ENCODE peak calls at places on chromosomes 1 and 21, in four cellular contexts. Y is HFF-Myc, F is glutamatergic neuron, G is neural crest cell. P is an unnamed sample.

GRCh38 chr1:94004924-94005323 is 95.7 kb upstream of the GCLM start:
- DNase-seq in Y (no peak), F (no peak), G (no peak), P (no peak)

GRCh38 chr1:77605246-77606026 is 77.0 kb downstream of the ZZZ3 start:
- DNase-seq in Y (peak), F (no peak), G (no peak), P (no peak)

GRCh38 chr1:2534775-2535387 is 4.8 kb upstream of the HES5 start:
- DNase-seq in Y (no peak), F (no peak), G (no peak), P (no peak)

GRCh38 chr1:223887724-223888428 is 42.1 kb upstream of the TP53BP2 start:
- DNase-seq in Y (peak), F (no peak), G (no peak), P (peak)

GRCh38 chr1:68269637-68270430 is 37.5 kb upstream of the WLS start:
- DNase-seq in Y (peak), F (no peak), G (no peak), P (no peak)

GRCh38 chr1:50271968-50272578 is 151.2 kb downstream of the DMRTA2 start:
- DNase-seq in Y (no peak), F (peak), G (no peak), P (peak)

GRCh38 chr21:29671728-29672127 is 268.1 kb downstream of the GRIK1 start:
- DNase-seq in Y (no peak), F (no peak), G (no peak), P (no peak)

GRCh38 chr1:29233693-29234092 is 2.6 kb upstream of the PTPRU start:
- DNase-seq in Y (no peak), F (no peak), G (no peak), P (no peak)

GRCh38 chr1:244224487-244225430 is 173.7 kb downstream of the ZBTB18 start:
- DNase-seq in Y (no peak), F (no peak), G (no peak), P (no peak)

GRCh38 chr21:25801217-25802015 is 66.6 kb downstream of the GABPA start:
- DNase-seq in Y (peak), F (peak), G (peak), P (peak)
- TF ChIP-seq CTCF in Y (peak), F (peak), G (peak), P (peak)

GRCh38 chr21:31786164-31786920 is 54.4 kb upstream of the SCAF4 start:
- DNase-seq in Y (no peak), F (no peak), G (no peak), P (no peak)

GRCh38 chr21:31777857-31778256 is 45.9 kb upstream of the SCAF4 start:
- DNase-seq in Y (no peak), F (no peak), G (no peak), P (no peak)

GRCh38 chr21:31781737-31782136 is 49.8 kb upstream of the SCAF4 start:
- DNase-seq in Y (peak), F (no peak), G (no peak), P (no peak)

DNA sequence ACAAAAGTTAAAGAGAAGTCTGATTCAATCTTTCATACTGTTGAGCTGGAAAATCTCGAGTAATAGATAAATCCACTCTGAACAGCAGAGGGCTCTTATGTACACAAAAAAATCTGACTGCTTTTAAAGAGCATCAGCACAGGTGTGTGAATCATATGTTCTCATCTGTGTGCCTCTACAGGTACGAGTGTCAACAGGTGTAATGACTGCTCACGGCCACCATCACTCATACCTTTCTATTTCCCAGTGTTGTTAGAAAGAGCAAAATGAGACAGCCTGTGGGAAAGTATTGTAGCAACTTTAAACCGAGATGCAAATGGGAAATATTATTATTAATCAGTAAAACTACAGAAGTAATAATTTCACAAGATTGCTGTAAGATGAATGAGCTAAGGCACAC is 49.0 kb upstream of the SCAF4 start:
- DNase-seq in Y (no peak), F (no peak), G (no peak), P (no peak)
- TF ChIP-seq CTCF in Y (no peak), F (no peak), G (peak), P (no peak)

GRCh38 chr1:1230656-1231399 is 973 bp downstream of the SDF4 start:
- DNase-seq in Y (peak), F (no peak), G (no peak), P (no peak)
- TF ChIP-seq CTCF in Y (peak), F (no peak), G (no peak), P (no peak)

DNA sequence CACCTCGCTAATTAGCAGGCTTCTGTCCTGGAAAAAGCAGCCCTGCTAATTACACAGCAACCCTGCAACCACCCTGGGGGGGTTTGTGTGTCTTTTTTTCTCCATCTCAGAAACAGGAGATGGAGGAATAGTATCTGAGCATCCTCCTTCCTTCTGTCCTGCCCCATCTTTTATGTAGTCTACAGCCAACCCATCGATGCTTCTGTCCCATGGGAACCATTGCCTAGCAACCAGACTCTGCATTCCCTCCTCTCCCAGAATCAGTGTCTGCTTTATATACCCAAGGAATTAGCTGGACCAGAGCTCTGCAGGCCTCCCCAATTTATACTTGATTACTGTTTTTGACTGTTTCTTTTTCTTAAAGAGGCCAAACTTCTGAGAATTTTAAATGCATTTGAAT is 35.1 kb downstream of the LRRC38 start:
- DNase-seq in Y (no peak), F (peak), G (no peak), P (no peak)
- TF ChIP-seq CTCF in Y (no peak), F (no peak), G (no peak), P (no peak)

DNA sequence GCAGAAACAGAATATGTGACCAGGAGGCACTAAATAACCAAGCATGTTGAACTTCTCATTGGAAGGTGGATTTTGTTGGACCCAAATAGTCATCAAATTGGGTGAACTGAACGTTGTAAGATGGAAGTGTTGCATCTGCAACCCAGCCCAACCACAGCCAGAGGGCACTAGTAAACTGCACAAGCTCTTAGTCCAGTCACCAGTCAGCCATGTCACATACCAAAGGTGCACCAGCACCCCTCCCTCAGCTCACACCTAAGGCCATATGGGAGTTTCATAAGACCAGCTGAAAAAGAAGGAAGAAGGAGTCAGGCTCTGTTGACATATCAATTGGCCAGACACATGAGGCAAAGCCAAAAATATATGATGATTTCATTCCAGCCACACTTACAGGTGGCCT is 481.7 kb upstream of the NR5A2 start:
- DNase-seq in Y (no peak), F (no peak), G (no peak), P (no peak)
- TF ChIP-seq CTCF in Y (peak), F (no peak), G (no peak), P (no peak)

GRCh38 chr1:235864965-235865525 is 1.7 kb downstream of the LYST start:
- DNase-seq in Y (no peak), F (no peak), G (no peak), P (no peak)

GRCh38 chr1:235867903-235868469 is 1.3 kb upstream of the LYST start:
- DNase-seq in Y (no peak), F (no peak), G (no peak), P (no peak)

GRCh38 chr1:235865565-235866206 is 1.0 kb downstream of the LYST start:
- DNase-seq in Y (no peak), F (no peak), G (no peak), P (no peak)

GRCh38 chr1:235866913-235867850 is 476 bp upstream of the LYST start:
- DNase-seq in Y (peak), F (peak), G (peak), P (peak)

GRCh38 chr1:235866207-235866912 is at the start of gene LYST:
- DNase-seq in Y (no peak), F (peak), G (peak), P (no peak)
- TF ChIP-seq CTCF in Y (peak), F (no peak), G (peak), P (no peak)

DNA sequence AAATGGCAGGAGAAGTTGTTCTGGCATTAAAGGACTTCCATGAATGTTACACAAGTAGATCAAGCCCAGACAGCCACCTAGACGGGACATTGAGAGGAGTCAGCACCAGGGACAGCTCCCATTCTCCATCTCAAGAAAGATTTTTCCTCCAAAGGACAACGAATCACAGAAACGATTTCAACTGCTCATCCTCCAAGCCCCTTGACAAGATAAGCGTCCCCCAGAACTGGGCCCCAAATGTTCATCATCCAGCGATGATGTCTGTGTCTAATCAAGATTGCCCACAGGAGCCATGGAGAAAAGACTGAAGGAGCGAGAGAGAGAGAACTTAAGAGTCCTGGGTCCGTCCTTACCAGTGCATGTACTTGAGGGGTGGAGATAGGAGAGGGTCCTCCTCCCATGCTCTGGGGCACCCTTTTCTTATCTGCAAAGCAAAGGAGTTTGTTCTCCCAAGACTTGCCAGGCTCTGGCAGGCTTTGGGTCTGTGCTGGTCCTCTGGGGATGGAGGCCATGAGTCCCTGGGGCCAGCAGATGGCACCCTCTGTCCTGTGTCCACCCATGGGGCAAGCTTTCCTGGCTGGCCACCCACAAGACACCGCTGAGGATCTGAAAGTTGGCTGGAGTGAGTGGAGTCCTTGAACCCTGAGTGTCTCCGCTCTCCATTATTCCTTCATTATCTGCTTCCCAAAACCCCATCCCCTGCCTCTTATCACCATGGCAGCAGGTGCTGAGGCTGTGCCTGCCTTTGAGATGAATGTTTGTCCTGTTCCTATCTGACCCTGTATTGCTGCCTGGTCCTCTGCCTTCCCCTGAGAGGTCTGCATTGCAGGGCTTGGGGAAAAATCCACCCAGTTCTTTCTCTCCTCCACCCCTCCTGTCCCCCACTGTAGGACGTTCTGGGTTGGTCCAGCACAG is 164.6 kb downstream of the ACTL8 start:
- DNase-seq in Y (peak), F (no peak), G (peak), P (peak)
- TF ChIP-seq CTCF in Y (peak), F (no peak), G (peak), P (peak)

GRCh38 chr1:231170875-231171274 is 9.0 kb downstream of the TRIM67 start:
- DNase-seq in Y (no peak), F (no peak), G (no peak), P (no peak)
- TF ChIP-seq CTCF in Y (peak), F (no peak), G (peak), P (no peak)

DNA sequence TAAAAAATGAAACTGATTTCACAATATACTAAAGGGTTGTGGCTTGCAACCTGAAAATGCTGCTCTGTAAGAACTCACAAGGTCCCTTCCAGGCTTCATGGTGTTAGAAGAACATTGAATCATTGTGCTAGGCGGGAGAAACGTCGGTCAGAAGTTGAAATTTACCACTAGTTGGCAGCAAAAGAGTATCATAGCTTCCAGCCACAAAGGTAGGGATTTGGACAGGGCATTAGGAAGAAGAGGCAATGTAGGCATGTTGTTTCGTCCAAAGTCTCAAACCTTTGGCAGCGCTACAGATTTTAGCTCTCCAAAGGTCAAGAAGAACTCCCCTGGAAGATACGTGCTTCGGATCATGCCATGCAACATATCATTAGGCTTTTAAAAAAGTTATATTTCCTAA is 62.5 kb upstream of the ZP4 start:
- DNase-seq in Y (no peak), F (no peak), G (no peak), P (no peak)
- TF ChIP-seq CTCF in Y (no peak), F (no peak), G (no peak), P (no peak)

GRCh38 chr21:31905444-31906400 is 32.9 kb downstream of the HUNK start:
- DNase-seq in Y (no peak), F (no peak), G (no peak), P (peak)

GRCh38 chr21:31909772-31910470 is 37.1 kb downstream of the HUNK start:
- DNase-seq in Y (no peak), F (no peak), G (no peak), P (no peak)

GRCh38 chr21:31911138-31911907 is 38.5 kb downstream of the HUNK start:
- DNase-seq in Y (peak), F (no peak), G (no peak), P (no peak)

GRCh38 chr21:31909153-31909771 is 36.4 kb downstream of the HUNK start:
- DNase-seq in Y (no peak), F (no peak), G (no peak), P (peak)

GRCh38 chr21:31908106-31909031 is 35.5 kb downstream of the HUNK start:
- DNase-seq in Y (no peak), F (no peak), G (no peak), P (no peak)
- TF ChIP-seq CTCF in Y (no peak), F (no peak), G (no peak), P (no peak)